ENCODE peak calls at places on chromosomes 2 and 18, in nine cellular contexts. One of them, this sample, is unnamed.

GRCh38 chr2:224650815-224651439 is 65.2 kb downstream of the CCDC195 start:
- DNase-seq in fibroblast of the conjunctiva: peak; percentile 37
- DNase-seq in T-helper 22 cell: no peak
- DNase-seq in SJSA1: peak; percentile 53
- DNase-seq in neural crest cell: peak; percentile 4
- DNase-seq in neuronal stem cell: peak; percentile 50
- DNase-seq in natural killer cell: no peak
- DNase-seq in H4: peak; percentile 56
- DNase-seq in activated effector memory CD4-positive, alpha-beta T cell treated with anti-CD3 and anti-CD28 coated beads, Interleukin-2, amount 50 U/mL, for 16 hours: no peak
- DNase-seq in this sample: peak; percentile 23

GRCh38 chr18:23141022-23141999 is 6.0 kb downstream of the CABLES1 start:
- DNase-seq in T-helper 22 cell: no peak
- DNase-seq in activated effector memory CD4-positive, alpha-beta T cell treated with anti-CD3 and anti-CD28 coated beads, Interleukin-2, amount 50 U/mL, for 16 hours: peak; percentile 46
- DNase-seq in neural crest cell: no peak
- DNase-seq in fibroblast of the conjunctiva: no peak
- DNase-seq in natural killer cell: no peak
- DNase-seq in neuronal stem cell: no peak
- DNase-seq in SJSA1: no peak
- DNase-seq in H4: no peak
- DNase-seq in this sample: no peak

GRCh38 chr18:24878289-24878688 is 417.9 kb downstream of the HRH4 start:
- DNase-seq in SJSA1: peak; percentile 2
- DNase-seq in neural crest cell: peak; percentile 30
- DNase-seq in natural killer cell: no peak
- DNase-seq in activated effector memory CD4-positive, alpha-beta T cell treated with anti-CD3 and anti-CD28 coated beads, Interleukin-2, amount 50 U/mL, for 16 hours: no peak
- DNase-seq in T-helper 22 cell: no peak
- DNase-seq in fibroblast of the conjunctiva: peak; percentile 49
- DNase-seq in H4: peak; percentile 41
- DNase-seq in neuronal stem cell: no peak
- DNase-seq in this sample: peak; percentile 4

GRCh38 chr2:204353823-204354222 is 191.5 kb upstream of the PARD3B start:
- DNase-seq in neuronal stem cell: no peak
- DNase-seq in natural killer cell: no peak
- DNase-seq in fibroblast of the conjunctiva: no peak
- DNase-seq in neural crest cell: no peak
- DNase-seq in SJSA1: no peak
- DNase-seq in T-helper 22 cell: no peak
- DNase-seq in H4: no peak
- DNase-seq in activated effector memory CD4-positive, alpha-beta T cell treated with anti-CD3 and anti-CD28 coated beads, Interleukin-2, amount 50 U/mL, for 16 hours: no peak
- DNase-seq in this sample: no peak

GRCh38 chr2:71930073-71930681 is 217.5 kb downstream of the CYP26B1 start:
- DNase-seq in neuronal stem cell: no peak
- DNase-seq in natural killer cell: no peak
- DNase-seq in neural crest cell: peak; percentile 0
- DNase-seq in activated effector memory CD4-positive, alpha-beta T cell treated with anti-CD3 and anti-CD28 coated beads, Interleukin-2, amount 50 U/mL, for 16 hours: no peak
- DNase-seq in T-helper 22 cell: no peak
- DNase-seq in fibroblast of the conjunctiva: peak; percentile 50
- DNase-seq in SJSA1: peak; percentile 25
- DNase-seq in H4: peak; percentile 58
- DNase-seq in this sample: no peak

GRCh38 chr18:74541703-74542555 is 7.6 kb downstream of the CNDP1 start:
- DNase-seq in SJSA1: no peak
- DNase-seq in activated effector memory CD4-positive, alpha-beta T cell treated with anti-CD3 and anti-CD28 coated beads, Interleukin-2, amount 50 U/mL, for 16 hours: no peak
- DNase-seq in H4: no peak
- DNase-seq in natural killer cell: no peak
- DNase-seq in neuronal stem cell: no peak
- DNase-seq in fibroblast of the conjunctiva: no peak
- DNase-seq in neural crest cell: no peak
- DNase-seq in T-helper 22 cell: no peak
- DNase-seq in this sample: no peak

GRCh38 chr18:48818329-48819254 is 132.2 kb downstream of the SMAD7 start:
- DNase-seq in SJSA1: no peak
- DNase-seq in activated effector memory CD4-positive, alpha-beta T cell treated with anti-CD3 and anti-CD28 coated beads, Interleukin-2, amount 50 U/mL, for 16 hours: peak; percentile 55
- DNase-seq in H4: no peak
- DNase-seq in T-helper 22 cell: no peak
- DNase-seq in neuronal stem cell: no peak
- DNase-seq in neural crest cell: no peak
- DNase-seq in fibroblast of the conjunctiva: no peak
- DNase-seq in natural killer cell: peak; percentile 13
- DNase-seq in this sample: no peak

GRCh38 chr18:35522130-35522959 is 24.6 kb upstream of the INO80C start:
- DNase-seq in fibroblast of the conjunctiva: no peak
- DNase-seq in neuronal stem cell: no peak
- DNase-seq in activated effector memory CD4-positive, alpha-beta T cell treated with anti-CD3 and anti-CD28 coated beads, Interleukin-2, amount 50 U/mL, for 16 hours: no peak
- DNase-seq in H4: no peak
- DNase-seq in SJSA1: no peak
- DNase-seq in natural killer cell: no peak
- DNase-seq in T-helper 22 cell: no peak
- DNase-seq in neural crest cell: no peak
- DNase-seq in this sample: no peak

GRCh38 chr2:16014041-16014787 is 73.9 kb downstream of the MYCN start:
- DNase-seq in SJSA1: no peak
- DNase-seq in neuronal stem cell: no peak
- DNase-seq in T-helper 22 cell: no peak
- DNase-seq in activated effector memory CD4-positive, alpha-beta T cell treated with anti-CD3 and anti-CD28 coated beads, Interleukin-2, amount 50 U/mL, for 16 hours: no peak
- DNase-seq in natural killer cell: no peak
- DNase-seq in H4: no peak
- DNase-seq in fibroblast of the conjunctiva: no peak
- DNase-seq in neural crest cell: no peak
- DNase-seq in this sample: no peak

GRCh38 chr18:11553098-11553940 is 56.1 kb upstream of the SLC35G4 start:
- DNase-seq in neuronal stem cell: peak; percentile 58
- DNase-seq in neural crest cell: peak; percentile 59
- DNase-seq in SJSA1: peak; percentile 44
- DNase-seq in T-helper 22 cell: no peak
- DNase-seq in activated effector memory CD4-positive, alpha-beta T cell treated with anti-CD3 and anti-CD28 coated beads, Interleukin-2, amount 50 U/mL, for 16 hours: no peak
- DNase-seq in H4: peak; percentile 55
- DNase-seq in natural killer cell: no peak
- DNase-seq in fibroblast of the conjunctiva: peak; percentile 38
- DNase-seq in this sample: peak; percentile 0

GRCh38 chr18:4016391-4017049 is 438.6 kb downstream of the DLGAP1 start:
- DNase-seq in H4: no peak
- DNase-seq in T-helper 22 cell: no peak
- DNase-seq in fibroblast of the conjunctiva: no peak
- DNase-seq in activated effector memory CD4-positive, alpha-beta T cell treated with anti-CD3 and anti-CD28 coated beads, Interleukin-2, amount 50 U/mL, for 16 hours: no peak
- DNase-seq in neuronal stem cell: no peak
- DNase-seq in SJSA1: no peak
- DNase-seq in natural killer cell: no peak
- DNase-seq in neural crest cell: no peak
- DNase-seq in this sample: no peak

GRCh38 chr2:154161286-154161685 is 289.6 kb downstream of the GALNT13 start:
- DNase-seq in fibroblast of the conjunctiva: no peak
- DNase-seq in neuronal stem cell: no peak
- DNase-seq in H4: no peak
- DNase-seq in activated effector memory CD4-positive, alpha-beta T cell treated with anti-CD3 and anti-CD28 coated beads, Interleukin-2, amount 50 U/mL, for 16 hours: no peak
- DNase-seq in neural crest cell: no peak
- DNase-seq in T-helper 22 cell: no peak
- DNase-seq in natural killer cell: no peak
- DNase-seq in SJSA1: no peak
- DNase-seq in this sample: no peak

GRCh38 chr18:48729421-48729820 is 190.6 kb downstream of the CTIF start:
- DNase-seq in natural killer cell: no peak
- DNase-seq in SJSA1: no peak
- DNase-seq in T-helper 22 cell: no peak
- DNase-seq in neural crest cell: no peak
- DNase-seq in neuronal stem cell: no peak
- DNase-seq in activated effector memory CD4-positive, alpha-beta T cell treated with anti-CD3 and anti-CD28 coated beads, Interleukin-2, amount 50 U/mL, for 16 hours: no peak
- DNase-seq in fibroblast of the conjunctiva: no peak
- DNase-seq in H4: no peak
- DNase-seq in this sample: no peak

GRCh38 chr2:161118722-161119121 is 41.5 kb upstream of the TANK start:
- DNase-seq in neuronal stem cell: no peak
- DNase-seq in T-helper 22 cell: no peak
- DNase-seq in H4: no peak
- DNase-seq in fibroblast of the conjunctiva: no peak
- DNase-seq in neural crest cell: no peak
- DNase-seq in natural killer cell: no peak
- DNase-seq in activated effector memory CD4-positive, alpha-beta T cell treated with anti-CD3 and anti-CD28 coated beads, Interleukin-2, amount 50 U/mL, for 16 hours: no peak
- DNase-seq in SJSA1: no peak
- DNase-seq in this sample: no peak

GRCh38 chr2:224870341-224870740 is 154.2 kb upstream of the CCDC195 start:
- DNase-seq in neural crest cell: no peak
- DNase-seq in fibroblast of the conjunctiva: no peak
- DNase-seq in T-helper 22 cell: no peak
- DNase-seq in activated effector memory CD4-positive, alpha-beta T cell treated with anti-CD3 and anti-CD28 coated beads, Interleukin-2, amount 50 U/mL, for 16 hours: no peak
- DNase-seq in natural killer cell: no peak
- DNase-seq in neuronal stem cell: no peak
- DNase-seq in H4: no peak
- DNase-seq in SJSA1: no peak
- DNase-seq in this sample: no peak

GRCh38 chr18:44789704-44790103 is 109.0 kb downstream of the SETBP1 start:
- DNase-seq in fibroblast of the conjunctiva: no peak
- DNase-seq in T-helper 22 cell: no peak
- DNase-seq in neuronal stem cell: no peak
- DNase-seq in activated effector memory CD4-positive, alpha-beta T cell treated with anti-CD3 and anti-CD28 coated beads, Interleukin-2, amount 50 U/mL, for 16 hours: no peak
- DNase-seq in natural killer cell: no peak
- DNase-seq in H4: peak; percentile 56
- DNase-seq in neural crest cell: no peak
- DNase-seq in SJSA1: peak; percentile 86
- DNase-seq in this sample: no peak

GRCh38 chr2:235981629-235982028 is 186.6 kb downstream of the GBX2 start:
- DNase-seq in fibroblast of the conjunctiva: no peak
- DNase-seq in T-helper 22 cell: no peak
- DNase-seq in activated effector memory CD4-positive, alpha-beta T cell treated with anti-CD3 and anti-CD28 coated beads, Interleukin-2, amount 50 U/mL, for 16 hours: no peak
- DNase-seq in neuronal stem cell: peak; percentile 11
- DNase-seq in SJSA1: no peak
- DNase-seq in H4: no peak
- DNase-seq in neural crest cell: peak; percentile 11
- DNase-seq in natural killer cell: no peak
- DNase-seq in this sample: no peak

GRCh38 chr18:69109686-69110085 is 291.0 kb upstream of the DOK6 start:
- DNase-seq in neuronal stem cell: no peak
- DNase-seq in SJSA1: no peak
- DNase-seq in fibroblast of the conjunctiva: no peak
- DNase-seq in H4: no peak
- DNase-seq in neural crest cell: no peak
- DNase-seq in natural killer cell: no peak
- DNase-seq in activated effector memory CD4-positive, alpha-beta T cell treated with anti-CD3 and anti-CD28 coated beads, Interleukin-2, amount 50 U/mL, for 16 hours: no peak
- DNase-seq in T-helper 22 cell: no peak
- DNase-seq in this sample: peak; percentile 70

GRCh38 chr2:60116167-60116870 is 437.1 kb downstream of the BCL11A start:
- DNase-seq in SJSA1: no peak
- DNase-seq in neural crest cell: no peak
- DNase-seq in activated effector memory CD4-positive, alpha-beta T cell treated with anti-CD3 and anti-CD28 coated beads, Interleukin-2, amount 50 U/mL, for 16 hours: no peak
- DNase-seq in natural killer cell: no peak
- DNase-seq in H4: no peak
- DNase-seq in neuronal stem cell: no peak
- DNase-seq in fibroblast of the conjunctiva: no peak
- DNase-seq in T-helper 22 cell: no peak
- DNase-seq in this sample: no peak

GRCh38 chr2:157890960-157891629 is 15.0 kb upstream of the ACVR1 start:
- DNase-seq in fibroblast of the conjunctiva: no peak
- DNase-seq in natural killer cell: no peak
- DNase-seq in T-helper 22 cell: no peak
- DNase-seq in neural crest cell: no peak
- DNase-seq in SJSA1: no peak
- DNase-seq in activated effector memory CD4-positive, alpha-beta T cell treated with anti-CD3 and anti-CD28 coated beads, Interleukin-2, amount 50 U/mL, for 16 hours: no peak
- DNase-seq in H4: no peak
- DNase-seq in neuronal stem cell: no peak
- DNase-seq in this sample: no peak

GRCh38 chr2:10548626-10549025 is 100.5 kb upstream of the ODC1 start:
- DNase-seq in natural killer cell: no peak
- DNase-seq in neural crest cell: no peak
- DNase-seq in H4: no peak
- DNase-seq in activated effector memory CD4-positive, alpha-beta T cell treated with anti-CD3 and anti-CD28 coated beads, Interleukin-2, amount 50 U/mL, for 16 hours: no peak
- DNase-seq in SJSA1: no peak
- DNase-seq in fibroblast of the conjunctiva: peak; percentile 33
- DNase-seq in neuronal stem cell: no peak
- DNase-seq in T-helper 22 cell: no peak
- DNase-seq in this sample: no peak

GRCh38 chr2:198490748-198491147 is 686.4 kb downstream of the PLCL1 start:
- DNase-seq in natural killer cell: no peak
- DNase-seq in neural crest cell: no peak
- DNase-seq in activated effector memory CD4-positive, alpha-beta T cell treated with anti-CD3 and anti-CD28 coated beads, Interleukin-2, amount 50 U/mL, for 16 hours: no peak
- DNase-seq in fibroblast of the conjunctiva: no peak
- DNase-seq in SJSA1: no peak
- DNase-seq in neuronal stem cell: no peak
- DNase-seq in T-helper 22 cell: no peak
- DNase-seq in H4: no peak
- DNase-seq in this sample: no peak

GRCh38 chr2:42929985-42930581 is 137.7 kb upstream of the HAAO start:
- DNase-seq in neuronal stem cell: no peak
- DNase-seq in activated effector memory CD4-positive, alpha-beta T cell treated with anti-CD3 and anti-CD28 coated beads, Interleukin-2, amount 50 U/mL, for 16 hours: no peak
- DNase-seq in H4: peak; percentile 43
- DNase-seq in natural killer cell: no peak
- DNase-seq in fibroblast of the conjunctiva: no peak
- DNase-seq in neural crest cell: no peak
- DNase-seq in T-helper 22 cell: no peak
- DNase-seq in SJSA1: peak; percentile 77
- DNase-seq in this sample: no peak

GRCh38 chr2:27855476-27855875 is 34.7 kb downstream of the RBKS start:
- DNase-seq in SJSA1: peak; percentile 42
- DNase-seq in H4: no peak
- DNase-seq in fibroblast of the conjunctiva: no peak
- DNase-seq in neuronal stem cell: no peak
- DNase-seq in activated effector memory CD4-positive, alpha-beta T cell treated with anti-CD3 and anti-CD28 coated beads, Interleukin-2, amount 50 U/mL, for 16 hours: no peak
- DNase-seq in neural crest cell: no peak
- DNase-seq in natural killer cell: no peak
- DNase-seq in T-helper 22 cell: no peak
- DNase-seq in this sample: peak; percentile 21

GRCh38 chr2:134774786-134775641 is 56.2 kb upstream of the TMEM163 start:
- DNase-seq in activated effector memory CD4-positive, alpha-beta T cell treated with anti-CD3 and anti-CD28 coated beads, Interleukin-2, amount 50 U/mL, for 16 hours: no peak
- DNase-seq in neural crest cell: no peak
- DNase-seq in neuronal stem cell: peak; percentile 62
- DNase-seq in T-helper 22 cell: no peak
- DNase-seq in natural killer cell: no peak
- DNase-seq in fibroblast of the conjunctiva: no peak
- DNase-seq in H4: no peak
- DNase-seq in SJSA1: no peak
- DNase-seq in this sample: no peak

GRCh38 chr2:486381-486780 is 190.8 kb downstream of the TMEM18 start:
- DNase-seq in fibroblast of the conjunctiva: no peak
- DNase-seq in activated effector memory CD4-positive, alpha-beta T cell treated with anti-CD3 and anti-CD28 coated beads, Interleukin-2, amount 50 U/mL, for 16 hours: no peak
- DNase-seq in natural killer cell: no peak
- DNase-seq in H4: no peak
- DNase-seq in neuronal stem cell: no peak
- DNase-seq in T-helper 22 cell: no peak
- DNase-seq in SJSA1: no peak
- DNase-seq in neural crest cell: no peak
- DNase-seq in this sample: no peak

GRCh38 chr2:43073373-43073772 is 153.0 kb downstream of the ZFP36L2 start:
- DNase-seq in H4: peak; percentile 38
- DNase-seq in activated effector memory CD4-positive, alpha-beta T cell treated with anti-CD3 and anti-CD28 coated beads, Interleukin-2, amount 50 U/mL, for 16 hours: peak; percentile 16
- DNase-seq in T-helper 22 cell: no peak
- DNase-seq in neuronal stem cell: no peak
- DNase-seq in natural killer cell: no peak
- DNase-seq in SJSA1: peak; percentile 67
- DNase-seq in neural crest cell: no peak
- DNase-seq in fibroblast of the conjunctiva: peak; percentile 61
- DNase-seq in this sample: no peak

GRCh38 chr2:176122633-176123482 is at the start of gene HOXD9:
- DNase-seq in T-helper 22 cell: no peak
- DNase-seq in H4: peak; percentile 63
- DNase-seq in natural killer cell: no peak
- DNase-seq in SJSA1: peak; percentile 87
- DNase-seq in neuronal stem cell: no peak
- DNase-seq in fibroblast of the conjunctiva: no peak
- DNase-seq in activated effector memory CD4-positive, alpha-beta T cell treated with anti-CD3 and anti-CD28 coated beads, Interleukin-2, amount 50 U/mL, for 16 hours: no peak
- DNase-seq in neural crest cell: no peak
- DNase-seq in this sample: no peak

GRCh38 chr2:4674007-4674406 is 970.6 kb downstream of the DCDC2C start:
- DNase-seq in natural killer cell: no peak
- DNase-seq in neuronal stem cell: no peak
- DNase-seq in H4: no peak
- DNase-seq in fibroblast of the conjunctiva: no peak
- DNase-seq in T-helper 22 cell: no peak
- DNase-seq in SJSA1: no peak
- DNase-seq in neural crest cell: no peak
- DNase-seq in activated effector memory CD4-positive, alpha-beta T cell treated with anti-CD3 and anti-CD28 coated beads, Interleukin-2, amount 50 U/mL, for 16 hours: no peak
- DNase-seq in this sample: no peak

GRCh38 chr18:8097399-8097798 is 511.8 kb upstream of the RAB12 start:
- DNase-seq in neural crest cell: no peak
- DNase-seq in activated effector memory CD4-positive, alpha-beta T cell treated with anti-CD3 and anti-CD28 coated beads, Interleukin-2, amount 50 U/mL, for 16 hours: no peak
- DNase-seq in fibroblast of the conjunctiva: no peak
- DNase-seq in SJSA1: no peak
- DNase-seq in T-helper 22 cell: no peak
- DNase-seq in neuronal stem cell: no peak
- DNase-seq in natural killer cell: no peak
- DNase-seq in H4: no peak
- DNase-seq in this sample: no peak

GRCh38 chr18:78136986-78137385 is 842.6 kb upstream of the SALL3 start:
- DNase-seq in T-helper 22 cell: no peak
- DNase-seq in neuronal stem cell: no peak
- DNase-seq in neural crest cell: no peak
- DNase-seq in SJSA1: no peak
- DNase-seq in activated effector memory CD4-positive, alpha-beta T cell treated with anti-CD3 and anti-CD28 coated beads, Interleukin-2, amount 50 U/mL, for 16 hours: no peak
- DNase-seq in fibroblast of the conjunctiva: no peak
- DNase-seq in natural killer cell: no peak
- DNase-seq in H4: no peak
- DNase-seq in this sample: no peak